ENCODE peak calls at places on chromosomes 6 and 20, in six cellular contexts. E, Q, G, O, L and K are unnamed samples.

GRCh38 chr20:54065601-54066038 is 4.8 kb downstream of the BCAS1 start:
- DNase-seq in E (no peak), Q (no peak), G (no peak), O (no peak), L (no peak), K (no peak)

GRCh38 chr6:5359413-5359812 is 98.1 kb downstream of the FARS2 start:
- DNase-seq in E (no peak), Q (no peak), G (no peak), O (no peak), L (no peak), K (no peak)

GRCh38 chr6:91082311-91082803 is 495.5 kb upstream of the MAP3K7 start:
- DNase-seq in E (no peak), Q (peak), G (peak), O (no peak), L (no peak), K (no peak)

GRCh38 chr6:93088675-93089575 is 330.4 kb downstream of the EPHA7 start:
- DNase-seq in E (no peak), Q (no peak), G (no peak), O (no peak), L (no peak), K (no peak)

GRCh38 chr6:108260126-108260808 is 573 bp downstream of the SNX3 start:
- DNase-seq in E (peak), Q (no peak), G (peak), O (peak), L (no peak), K (no peak)

GRCh38 chr20:7347409-7347808 is 579.9 kb downstream of the BMP2 start:
- DNase-seq in E (no peak), Q (no peak), G (no peak), O (no peak), L (no peak), K (no peak)

GRCh38 chr6:30494275-30494990 is 5.1 kb downstream of the HLA-E start:
- DNase-seq in E (no peak), Q (no peak), G (no peak), O (no peak), L (no peak), K (no peak)

GRCh38 chr20:47133809-47134456 is 222.6 kb downstream of the ZMYND8 start:
- DNase-seq in E (no peak), Q (no peak), G (peak), O (no peak), L (no peak), K (no peak)

GRCh38 chr20:64231621-64232550 is 23.7 kb upstream of the PCMTD2 start:
- DNase-seq in E (peak), Q (peak), G (no peak), O (no peak), L (no peak), K (no peak)

GRCh38 chr6:76770166-76770565 is 693.1 kb downstream of the HTR1B start:
- DNase-seq in E (no peak), Q (no peak), G (peak), O (no peak), L (no peak), K (no peak)

GRCh38 chr6:15776458-15776980 is 113.7 kb upstream of the DTNBP1 start:
- DNase-seq in E (no peak), Q (no peak), G (no peak), O (no peak), L (no peak), K (no peak)

GRCh38 chr6:10315034-10315433 is 99.8 kb downstream of the TFAP2A start:
- DNase-seq in E (no peak), Q (no peak), G (no peak), O (no peak), L (no peak), K (no peak)

GRCh38 chr6:161226005-161226964 is 47.6 kb downstream of the AGPAT4 start:
- DNase-seq in E (no peak), Q (peak), G (no peak), O (peak), L (no peak), K (no peak)

GRCh38 chr6:42704251-42704936 is 18.0 kb downstream of the PRPH2 start:
- DNase-seq in E (no peak), Q (peak), G (peak), O (no peak), L (no peak), K (no peak)

GRCh38 chr20:58366016-58366415 is 23.0 kb upstream of the VAPB start:
- DNase-seq in E (no peak), Q (no peak), G (no peak), O (no peak), L (no peak), K (no peak)

GRCh38 chr6:137949686-137950390 is 82.8 kb downstream of the TNFAIP3 start:
- DNase-seq in E (no peak), Q (no peak), G (no peak), O (no peak), L (no peak), K (no peak)

GRCh38 chr6:159217595-159218275 is 48.5 kb downstream of the FNDC1 start:
- DNase-seq in E (no peak), Q (no peak), G (peak), O (peak), L (no peak), K (no peak)

GRCh38 chr6:42378536-42378935 is 73.2 kb downstream of the TRERF1 start:
- DNase-seq in E (no peak), Q (no peak), G (no peak), O (peak), L (no peak), K (no peak)

GRCh38 chr20:51563597-51564332 is 21.2 kb upstream of the NFATC2 start:
- DNase-seq in E (peak), Q (peak), G (peak), O (peak), L (no peak), K (peak)

GRCh38 chr6:115643762-115644161 is 416.9 kb downstream of the FRK start:
- DNase-seq in E (no peak), Q (no peak), G (no peak), O (no peak), L (no peak), K (no peak)

GRCh38 chr6:11822346-11822745 is 43.7 kb upstream of the ADTRP start:
- DNase-seq in E (no peak), Q (no peak), G (no peak), O (no peak), L (no peak), K (no peak)

GRCh38 chr6:37860226-37860839 is 40.8 kb downstream of the ZFAND3 start:
- DNase-seq in E (no peak), Q (no peak), G (peak), O (peak), L (no peak), K (no peak)

GRCh38 chr6:1107578-1107977 is 204.3 kb upstream of the FOXQ1 start:
- DNase-seq in E (no peak), Q (no peak), G (no peak), O (no peak), L (no peak), K (no peak)

GRCh38 chr6:17418281-17419188 is 25.1 kb downstream of the CAP2 start:
- DNase-seq in E (no peak), Q (no peak), G (peak), O (no peak), L (no peak), K (peak)

GRCh38 chr20:42949865-42950264 is 239.8 kb downstream of the PTPRT start:
- DNase-seq in E (no peak), Q (no peak), G (no peak), O (no peak), L (no peak), K (no peak)
- TF ChIP-seq CTCF in E (no peak), Q (no peak), G (no peak), O (no peak), L (no peak), K (no peak)

GRCh38 chr20:1183153-1183552 is 1.6 kb downstream of the TMEM74B start:
- DNase-seq in E (no peak), Q (no peak), G (no peak), O (no peak), L (no peak), K (no peak)

GRCh38 chr20:1185781-1186334 is 1.1 kb upstream of the TMEM74B start:
- DNase-seq in E (peak), Q (no peak), G (no peak), O (peak), L (no peak), K (no peak)

GRCh38 chr20:1184260-1184637 is 532 bp downstream of the TMEM74B start:
- DNase-seq in E (no peak), Q (no peak), G (no peak), O (no peak), L (no peak), K (no peak)

GRCh38 chr20:1185316-1185741 is 548 bp upstream of the TMEM74B start:
- DNase-seq in E (no peak), Q (no peak), G (no peak), O (no peak), L (no peak), K (no peak)

GRCh38 chr20:1184638-1185315 is at the start of gene TMEM74B:
- DNase-seq in E (no peak), Q (no peak), G (no peak), O (no peak), L (no peak), K (no peak)
- H3K4me3 ChIP-seq in E (peak), Q (no peak), G (peak), O (no peak), L (no peak), K (peak)

DNA sequence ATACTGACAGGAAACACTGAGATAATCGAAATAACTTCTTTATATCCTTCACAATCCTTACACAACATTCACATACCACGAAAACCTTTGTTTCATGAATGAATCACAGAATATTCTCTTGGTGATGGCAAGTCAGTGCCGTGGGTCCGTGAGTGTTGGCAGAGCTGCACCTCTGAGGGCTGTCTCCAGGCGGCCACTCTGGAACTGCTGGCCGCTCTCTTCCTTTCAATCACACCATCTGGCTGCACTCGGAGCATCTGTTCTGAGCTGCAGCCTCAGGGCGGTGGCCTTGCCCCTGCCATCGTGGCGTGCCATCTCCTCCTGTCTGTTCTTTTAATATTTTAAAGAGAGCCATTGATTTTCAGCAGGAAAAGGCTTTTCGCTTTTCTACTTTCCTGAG is 129.4 kb upstream of the AFDN start:
- DNase-seq in E (no peak), Q (no peak), G (no peak), O (no peak), L (no peak), K (no peak)
- TF ChIP-seq CTCF in E (no peak), Q (no peak), G (no peak), O (no peak), L (no peak), K (no peak)

DNA sequence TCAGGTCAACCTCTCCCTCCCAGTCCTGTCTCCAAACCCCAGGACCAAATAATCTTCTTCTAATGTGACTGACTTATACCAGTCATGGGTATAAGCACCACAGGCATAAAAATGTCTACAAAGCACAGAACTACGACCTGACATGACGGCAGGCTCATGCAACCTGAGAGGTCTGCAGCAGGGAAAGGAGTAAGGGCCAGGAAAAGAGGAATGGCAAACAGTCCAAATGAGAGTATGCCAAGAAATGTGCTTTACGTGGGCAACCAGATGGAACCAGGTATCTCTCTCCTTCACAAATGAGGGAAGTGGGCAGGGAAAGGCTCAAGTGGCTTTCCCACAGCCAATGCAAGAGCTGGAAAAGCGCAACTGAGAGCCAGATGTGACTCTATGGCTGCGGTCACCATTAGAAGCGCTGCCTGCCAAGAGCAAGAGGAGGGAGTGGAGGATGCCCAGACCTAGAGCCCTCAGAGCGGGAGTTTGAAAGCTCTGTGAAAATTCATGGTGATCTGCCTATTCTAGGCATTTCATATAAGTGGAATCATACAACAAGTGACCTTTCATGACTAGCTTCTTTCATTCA is 6.0 kb downstream of the APMAP start:
- DNase-seq in E (no peak), Q (no peak), G (no peak), O (no peak), L (no peak), K (no peak)
- H3K4me3 ChIP-seq in E (no peak), Q (no peak), G (no peak), O (no peak), L (no peak), K (no peak)

DNA sequence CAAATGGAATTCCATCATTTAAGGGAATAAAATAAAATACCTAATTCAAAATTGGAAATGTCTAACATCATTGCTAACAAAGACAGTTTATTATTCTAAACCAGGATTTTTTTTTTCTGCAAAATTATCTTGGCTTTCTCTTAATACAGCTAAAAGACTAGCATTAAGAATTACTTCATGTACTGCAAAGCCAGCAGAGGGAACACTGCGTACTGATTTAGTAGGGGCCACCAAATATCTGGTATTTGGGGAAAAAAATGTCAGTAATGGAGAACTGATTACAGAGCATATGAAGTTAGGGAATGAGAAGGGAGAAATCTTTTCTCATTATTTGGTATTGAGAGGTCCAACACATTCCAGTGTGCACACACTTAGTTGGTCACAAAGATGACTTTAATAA is 3.2 kb upstream of the SOX4 start:
- DNase-seq in E (no peak), Q (no peak), G (no peak), O (no peak), L (no peak), K (no peak)
- TF ChIP-seq CTCF in E (no peak), Q (no peak), G (peak), O (no peak), L (no peak), K (no peak)